ENCODE peak calls at places on chromosomes 11 and 22, in ten cellular contexts. R is prostate gland, Q is GM12865, M is tibial nerve, A is AG10803, T is keratinocyte, H is IMR-90, C is K562, U is PC-3, D is neural progenitor cell. P is an unnamed sample.

GRCh38 chr11:62048101-62048500 is 75.7 kb upstream of the INCENP start:
- DNase-seq in H (no peak), R (no peak), Q (no peak), A (peak; percentile 46), U (peak; percentile 61), M (no peak), T (no peak), C (no peak), D (no peak), P (no peak)

GRCh38 chr11:11149671-11150459 is 203.2 kb downstream of the CSNK2A3 start:
- DNase-seq in Q (peak; percentile 32), A (no peak), T (no peak), U (no peak), D (no peak), C (no peak), R (no peak), M (no peak), H (no peak), P (no peak)

GRCh38 chr11:67314218-67314617 is 10.9 kb downstream of the SSH3 start:
- DNase-seq in M (no peak), R (no peak), H (no peak), A (no peak), Q (no peak), U (no peak), D (no peak), T (no peak), C (no peak), P (no peak)

GRCh38 chr22:24925586-24926427 is 20.7 kb downstream of the LHFPL7 start:
- DNase-seq in C (no peak), H (no peak), A (no peak), Q (no peak), U (no peak), D (peak; percentile 12), T (no peak), R (no peak), M (no peak), P (no peak)

GRCh38 chr11:104654414-104654813 is 243.8 kb downstream of the CASP12 start:
- DNase-seq in R (no peak), M (no peak), A (no peak), C (no peak), U (no peak), Q (no peak), H (no peak), D (no peak), T (no peak), P (no peak)

GRCh38 chr22:37258005-37258790 is 14.1 kb upstream of the RAC2 start:
- DNase-seq in T (no peak), H (peak; percentile 38), A (no peak), R (no peak), M (no peak), Q (no peak), U (peak; percentile 48), C (no peak), D (no peak), P (no peak)

GRCh38 chr22:17781319-17782031 is 7.2 kb upstream of the BID start:
- DNase-seq in D (no peak), R (no peak), A (peak; percentile 82), H (peak; percentile 94), T (peak; percentile 52), Q (peak; percentile 84), M (no peak), U (peak; percentile 25), C (peak; percentile 35), P (no peak)

GRCh38 chr11:93073026-93073425 is 103.6 kb downstream of the MTNR1B start:
- DNase-seq in R (no peak), U (peak; percentile 10), M (no peak), C (no peak), Q (no peak), T (no peak), A (no peak), H (no peak), D (no peak), P (no peak)

GRCh38 chr11:133913761-133914160 is 43.0 kb downstream of the IGSF9B start:
- DNase-seq in D (no peak), M (no peak), R (no peak), C (no peak), Q (no peak), H (no peak), A (no peak), U (no peak), T (no peak), P (no peak)

GRCh38 chr11:133908827-133909226 is 47.9 kb downstream of the IGSF9B start:
- DNase-seq in R (no peak), M (no peak), C (no peak), T (no peak), U (no peak), H (no peak), D (no peak), A (no peak), Q (no peak), P (no peak)

GRCh38 chr11:133907841-133908241 is 48.9 kb downstream of the IGSF9B start:
- DNase-seq in A (no peak), T (no peak), C (no peak), U (no peak), R (no peak), H (no peak), M (no peak), Q (no peak), D (no peak), P (no peak)

GRCh38 chr11:133910101-133910500 is 46.7 kb downstream of the IGSF9B start:
- DNase-seq in U (no peak), H (no peak), M (no peak), A (no peak), D (no peak), Q (no peak), C (no peak), T (no peak), R (no peak), P (no peak)

GRCh38 chr11:133911169-133911568 is 45.6 kb downstream of the IGSF9B start:
- DNase-seq in U (peak; percentile 7), A (no peak), H (no peak), Q (no peak), M (no peak), C (peak; percentile 10), R (no peak), T (no peak), D (no peak), P (no peak)
- TF ChIP-seq CTCF in U (peak; percentile 31), A (peak; percentile 10), H (no peak), Q (peak; percentile 25), M (no peak), C (peak; percentile 4), R (no peak), T (peak; percentile 20), D (peak; percentile 36), P (peak; percentile 23)

GRCh38 chr22:46287873-46288751 is 8.6 kb upstream of the GTSE1 start:
- DNase-seq in D (no peak), T (no peak), U (no peak), H (no peak), R (no peak), M (no peak), C (no peak), Q (peak; percentile 89), A (no peak), P (no peak)

GRCh38 chr22:46289244-46289891 is 7.3 kb upstream of the GTSE1 start:
- DNase-seq in M (no peak), Q (no peak), H (no peak), C (no peak), A (no peak), T (no peak), R (no peak), U (no peak), D (no peak), P (no peak)

GRCh38 chr22:46286006-46286405 is 10.7 kb upstream of the GTSE1 start:
- DNase-seq in Q (no peak), R (no peak), M (no peak), A (no peak), H (peak; percentile 39), U (no peak), T (no peak), C (no peak), D (no peak), P (no peak)

GRCh38 chr22:46288846-46289243 is 7.8 kb upstream of the GTSE1 start:
- DNase-seq in A (no peak), D (no peak), C (no peak), H (no peak), T (no peak), Q (no peak), U (no peak), R (no peak), M (no peak), P (no peak)

DNA sequence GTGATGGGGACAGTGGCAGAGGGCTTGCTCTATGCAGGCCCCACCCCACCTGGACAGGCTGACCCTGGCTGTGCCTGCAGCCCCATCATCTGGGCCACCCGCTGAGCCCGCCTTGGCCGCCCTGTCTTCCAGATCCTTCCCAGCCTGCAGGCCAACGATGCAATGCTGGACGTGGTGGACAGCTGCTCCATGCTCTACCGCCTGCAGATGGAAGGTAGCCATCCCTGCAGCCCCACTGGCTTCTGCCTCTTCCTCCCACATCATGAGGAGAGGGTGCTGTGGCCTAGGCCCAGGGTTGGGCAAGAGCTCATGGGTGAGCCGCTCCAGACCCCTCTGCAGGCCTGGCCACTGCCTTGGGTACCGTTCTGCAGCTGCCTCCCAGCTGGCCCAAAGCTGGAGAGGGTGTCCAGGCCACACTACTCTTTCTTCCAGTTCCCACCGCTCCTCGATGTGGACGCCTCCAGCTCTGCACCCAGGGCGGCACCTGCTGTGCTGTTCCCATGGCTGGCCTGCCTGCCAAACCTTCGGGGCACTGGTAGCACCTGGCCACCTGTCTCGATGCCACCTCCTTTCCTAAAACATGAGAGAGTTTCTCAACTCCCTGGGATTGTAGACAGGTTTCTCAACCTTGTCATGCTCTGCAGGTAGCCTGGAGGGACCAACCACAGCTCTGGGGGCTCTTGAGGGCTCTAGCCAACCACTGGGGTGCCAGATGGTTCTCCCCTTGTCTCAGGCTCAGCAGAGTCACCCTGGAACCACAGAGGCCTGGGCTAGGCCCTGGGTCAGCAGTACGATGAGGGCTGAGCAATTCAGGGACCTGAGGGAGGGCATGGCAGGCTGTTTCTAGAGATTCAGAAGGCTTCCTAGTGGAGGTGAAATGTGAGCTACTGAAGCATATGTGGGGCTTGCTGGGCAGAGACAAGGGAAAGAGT is 9.5 kb upstream of the GTSE1 start:
- DNase-seq in M (no peak), T (no peak), U (no peak), D (no peak), Q (no peak), C (no peak), R (no peak), H (no peak), A (no peak), P (no peak)
- H3K4me3 ChIP-seq in M (no peak overlapping the region), T (no peak overlapping the region), U (no peak overlapping the region), D (no peak overlapping the region), Q (peak overlapping the region; percentile 92), C (no peak overlapping the region), R (no peak overlapping the region), H (no peak overlapping the region), A (no peak overlapping the region), P (no peak overlapping the region)

DNA sequence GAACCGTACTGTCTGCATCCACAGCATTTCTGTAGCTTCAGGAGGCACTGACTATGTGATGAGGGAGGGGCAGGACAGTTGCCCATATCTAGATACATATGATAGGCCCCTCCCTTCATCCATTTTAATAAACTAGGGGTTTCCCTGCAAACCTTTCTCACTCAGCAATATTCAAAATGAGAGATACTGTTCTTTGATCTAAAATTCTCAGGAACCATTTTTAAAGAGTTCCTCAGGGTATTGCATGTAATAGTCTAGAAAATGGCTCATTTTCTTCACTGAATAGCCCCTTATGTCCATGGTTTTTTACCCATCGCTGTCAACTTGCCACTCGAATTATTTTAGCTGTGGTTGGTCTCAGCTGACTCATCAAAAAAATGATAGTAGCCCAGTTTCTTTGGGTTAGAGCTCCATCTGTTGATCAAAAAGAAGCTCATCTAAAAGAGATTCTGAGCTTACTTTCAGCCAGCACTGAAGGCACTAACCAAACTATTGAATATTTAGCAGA is 37.0 kb upstream of the DNAJB7 start:
- DNase-seq in Q (peak; percentile 68), R (no peak), D (peak; percentile 36), C (peak; percentile 66), M (no peak), A (peak; percentile 62), H (peak; percentile 67), T (no peak), U (peak; percentile 65), P (no peak)
- TF ChIP-seq CTCF in Q (peak; percentile 43), R (no peak), D (peak; percentile 51), C (peak; percentile 71), M (peak; percentile 45), A (peak; percentile 72), H (peak; percentile 66), T (peak; percentile 42), U (peak; percentile 70), P (peak; percentile 58)

GRCh38 chr11:78349614-78350013 is 68.0 kb downstream of the GAB2 start:
- DNase-seq in T (no peak), D (no peak), C (no peak), Q (no peak), R (no peak), A (peak; percentile 26), M (no peak), U (no peak), H (peak; percentile 31), P (no peak)
- H3K4me3 ChIP-seq in T (no peak overlapping the region), D (peak overlapping the region; percentile 1), C (no peak overlapping the region), Q (no peak overlapping the region), R (no peak overlapping the region), A (no peak overlapping the region), M (peak overlapping the region; percentile 9), U (no peak overlapping the region), H (no peak overlapping the region), P (no peak overlapping the region)

P was measured in LNCaP clone FGC.